ENCODE peak calls at places on chromosomes 12 and 14, in six cellular contexts. One of them, this sample, is unnamed. For H3K4me1, the result is how much of the 10 kb centered on the place peaks cover.

GRCh38 chr14:69038449-69039286 is 59.6 kb upstream of the ACTN1 start:
- DNase-seq in neuronal stem cell: no peak
- DNase-seq in H9: no peak
- DNase-seq in IMR-90: peak
- DNase-seq in trophoblast cell: no peak
- DNase-seq in H1: no peak
- DNase-seq in this sample: peak

GRCh38 chr14:77825895-77826519 is 26.1 kb downstream of the ADCK1 start:
- DNase-seq in neuronal stem cell: no peak
- DNase-seq in H9: no peak
- DNase-seq in IMR-90: no peak
- DNase-seq in trophoblast cell: no peak
- DNase-seq in H1: no peak
- DNase-seq in this sample: no peak

GRCh38 chr12:26121841-26122680 is 2.8 kb downstream of the BHLHE41 start:
- DNase-seq in neuronal stem cell: no peak
- DNase-seq in H9: peak
- DNase-seq in IMR-90: peak
- DNase-seq in trophoblast cell: peak
- DNase-seq in H1: peak
- DNase-seq in this sample: peak

GRCh38 chr14:65095633-65096205 is 6.6 kb downstream of the MAX start:
- DNase-seq in neuronal stem cell: no peak
- DNase-seq in H9: no peak
- DNase-seq in IMR-90: peak
- DNase-seq in trophoblast cell: no peak
- DNase-seq in H1: no peak
- DNase-seq in this sample: peak

GRCh38 chr12:30614031-30614430 is 81.6 kb downstream of the IPO8 start:
- DNase-seq in neuronal stem cell: no peak
- DNase-seq in H9: no peak
- DNase-seq in IMR-90: no peak
- DNase-seq in trophoblast cell: no peak
- DNase-seq in H1: no peak
- DNase-seq in this sample: no peak

GRCh38 chr14:104978774-104979691 is 859 bp upstream of the AHNAK2 start:
- DNase-seq in neuronal stem cell: no peak
- DNase-seq in H9: peak
- DNase-seq in IMR-90: no peak
- DNase-seq in trophoblast cell: no peak
- DNase-seq in H1: no peak
- DNase-seq in this sample: no peak

GRCh38 chr14:55586411-55586810 is 6.4 kb downstream of the KTN1 start:
- DNase-seq in neuronal stem cell: no peak
- DNase-seq in H9: no peak
- DNase-seq in IMR-90: peak
- DNase-seq in trophoblast cell: no peak
- DNase-seq in H1: no peak
- DNase-seq in this sample: no peak

GRCh38 chr14:31819281-31819680 is 257.8 kb upstream of the ARHGAP5 start:
- DNase-seq in neuronal stem cell: no peak
- DNase-seq in H9: no peak
- DNase-seq in IMR-90: no peak
- DNase-seq in trophoblast cell: peak
- DNase-seq in H1: no peak
- DNase-seq in this sample: no peak

GRCh38 chr12:28866296-28866695 is 282.8 kb upstream of the FAR2 start:
- DNase-seq in neuronal stem cell: no peak
- DNase-seq in H9: no peak
- DNase-seq in IMR-90: no peak
- DNase-seq in trophoblast cell: no peak
- DNase-seq in H1: no peak
- DNase-seq in this sample: no peak

GRCh38 chr14:69316449-69317391 is 56.8 kb downstream of the GALNT16 start:
- DNase-seq in neuronal stem cell: no peak
- DNase-seq in H9: peak
- DNase-seq in IMR-90: peak
- DNase-seq in trophoblast cell: peak
- DNase-seq in H1: peak
- DNase-seq in this sample: peak

GRCh38 chr12:42145552-42146215 is 1.0 kb upstream of the GXYLT1 start:
- DNase-seq in neuronal stem cell: peak
- DNase-seq in H9: peak
- DNase-seq in IMR-90: peak
- DNase-seq in trophoblast cell: no peak
- DNase-seq in H1: no peak
- DNase-seq in this sample: peak

GRCh38 chr12:24977711-24978110 is 28.8 kb upstream of the BCAT1 start:
- DNase-seq in neuronal stem cell: no peak
- DNase-seq in H9: no peak
- DNase-seq in IMR-90: no peak
- DNase-seq in trophoblast cell: no peak
- DNase-seq in H1: no peak
- DNase-seq in this sample: no peak

GRCh38 chr12:104895405-104895804 is 62.7 kb downstream of the SLC41A2 start:
- DNase-seq in neuronal stem cell: no peak
- DNase-seq in H9: no peak
- DNase-seq in IMR-90: no peak
- DNase-seq in trophoblast cell: peak
- DNase-seq in H1: no peak
- DNase-seq in this sample: no peak

GRCh38 chr12:52698634-52699340 is 4.5 kb downstream of the KRT77 start:
- DNase-seq in neuronal stem cell: no peak
- DNase-seq in H9: no peak
- DNase-seq in IMR-90: no peak
- DNase-seq in trophoblast cell: no peak
- DNase-seq in H1: no peak
- DNase-seq in this sample: no peak

GRCh38 chr14:44898547-44898946 is 63.2 kb downstream of the KLHL28 start:
- DNase-seq in neuronal stem cell: no peak
- DNase-seq in H9: no peak
- DNase-seq in IMR-90: peak
- DNase-seq in trophoblast cell: no peak
- DNase-seq in H1: no peak
- DNase-seq in this sample: peak

GRCh38 chr12:20188930-20189653 is 179.2 kb upstream of the PDE3A start:
- DNase-seq in neuronal stem cell: no peak
- DNase-seq in H9: no peak
- DNase-seq in IMR-90: no peak
- DNase-seq in trophoblast cell: no peak
- DNase-seq in H1: no peak
- DNase-seq in this sample: peak

GRCh38 chr12:113135178-113136127 is at the start of gene RASAL1:
- DNase-seq in neuronal stem cell: no peak
- DNase-seq in H9: peak
- DNase-seq in IMR-90: no peak
- DNase-seq in trophoblast cell: no peak
- DNase-seq in H1: peak
- DNase-seq in this sample: no peak

GRCh38 chr14:54893151-54893760 is 9.4 kb downstream of the GCH1 start:
- DNase-seq in neuronal stem cell: no peak
- DNase-seq in H9: no peak
- DNase-seq in IMR-90: peak
- DNase-seq in trophoblast cell: peak
- DNase-seq in H1: no peak
- DNase-seq in this sample: peak

GRCh38 chr12:124420972-124421674 is 126.2 kb downstream of the RFLNA start:
- DNase-seq in neuronal stem cell: no peak
- DNase-seq in H9: no peak
- DNase-seq in IMR-90: no peak
- DNase-seq in trophoblast cell: peak
- DNase-seq in H1: no peak
- DNase-seq in this sample: peak

GRCh38 chr14:100714205-100714781 is 12.4 kb upstream of the DLK1 start:
- DNase-seq in neuronal stem cell: no peak
- DNase-seq in H9: no peak
- DNase-seq in IMR-90: no peak
- DNase-seq in trophoblast cell: no peak
- DNase-seq in H1: no peak
- DNase-seq in this sample: no peak

GRCh38 chr14:50410921-50411320 is 14.2 kb upstream of the CDKL1 start:
- DNase-seq in neuronal stem cell: no peak
- DNase-seq in H9: no peak
- DNase-seq in IMR-90: peak
- DNase-seq in trophoblast cell: no peak
- DNase-seq in H1: no peak
- DNase-seq in this sample: peak

GRCh38 chr12:41334390-41334789 is 146.3 kb downstream of the PDZRN4 start:
- DNase-seq in neuronal stem cell: no peak
- DNase-seq in H9: no peak
- DNase-seq in IMR-90: no peak
- DNase-seq in trophoblast cell: no peak
- DNase-seq in H1: no peak
- DNase-seq in this sample: no peak

GRCh38 chr12:55957106-55957859 is 8.6 kb downstream of the PMEL start:
- DNase-seq in neuronal stem cell: no peak
- DNase-seq in H9: no peak
- DNase-seq in IMR-90: no peak
- DNase-seq in trophoblast cell: no peak
- DNase-seq in H1: no peak
- DNase-seq in this sample: no peak

GRCh38 chr14:75204106-75204505 is 27.7 kb upstream of the TMED10 start:
- DNase-seq in neuronal stem cell: no peak
- DNase-seq in H9: no peak
- DNase-seq in IMR-90: no peak
- DNase-seq in trophoblast cell: peak
- DNase-seq in H1: no peak
- DNase-seq in this sample: peak

DNA sequence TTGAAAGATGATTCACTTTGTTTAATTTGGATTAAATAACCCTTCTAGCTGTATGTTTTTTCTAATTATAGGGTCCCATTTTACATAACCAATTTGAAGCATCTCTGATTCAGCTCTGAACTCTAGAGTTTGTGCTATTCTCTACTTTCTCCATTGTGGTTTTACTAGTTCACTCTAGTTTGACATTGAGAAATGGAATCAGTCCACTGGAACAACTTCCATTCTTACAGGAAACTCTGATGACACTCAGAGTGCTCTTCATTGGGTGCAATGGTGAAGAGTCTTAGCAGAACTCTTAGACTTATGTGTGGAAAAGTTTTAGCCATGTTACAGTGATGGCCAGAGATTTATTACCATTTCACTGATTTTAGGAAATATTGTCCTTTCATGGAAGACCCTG is 140.7 kb downstream of the DYRK2 start:
- DNase-seq in neuronal stem cell: no peak
- DNase-seq in H9: no peak
- DNase-seq in IMR-90: no peak
- DNase-seq in trophoblast cell: no peak
- DNase-seq in H1: no peak
- DNase-seq in this sample: no peak
- H3K4me1 ChIP-seq in neuronal stem cell: under half
- H3K4me1 ChIP-seq in H9: under half
- H3K4me1 ChIP-seq in IMR-90: under half
- H3K4me1 ChIP-seq in trophoblast cell: under half
- H3K4me1 ChIP-seq in H1: under half
- H3K4me1 ChIP-seq in this sample: under half

DNA sequence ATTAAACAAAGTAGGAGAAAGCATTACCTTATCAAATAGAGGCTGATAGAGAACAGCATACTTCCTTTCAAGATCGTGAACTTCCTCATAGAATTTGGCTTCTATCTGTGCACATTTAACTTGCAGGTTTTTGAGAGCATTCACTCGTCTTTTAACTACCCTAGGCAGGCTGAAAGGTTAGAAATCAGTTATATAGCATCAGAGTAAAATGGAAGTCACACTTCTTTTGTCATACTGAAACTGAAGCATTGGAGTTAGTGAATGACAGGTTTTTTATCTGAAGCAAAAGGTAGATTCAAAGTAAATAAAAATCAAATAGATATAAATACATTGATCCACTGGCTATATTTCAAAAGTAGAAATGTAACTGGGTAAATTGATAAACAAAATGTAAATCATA is 24.4 kb downstream of the NAP1L1 start:
- DNase-seq in neuronal stem cell: no peak
- DNase-seq in H9: no peak
- DNase-seq in IMR-90: no peak
- DNase-seq in trophoblast cell: no peak
- DNase-seq in H1: no peak
- DNase-seq in this sample: no peak
- H4K91ac ChIP-seq in neuronal stem cell: no peak
- H4K91ac ChIP-seq in H9: no peak
- H4K91ac ChIP-seq in IMR-90: no peak
- H4K91ac ChIP-seq in trophoblast cell: no peak
- H4K91ac ChIP-seq in H1: no peak
- H4K91ac ChIP-seq in this sample: no peak

DNA sequence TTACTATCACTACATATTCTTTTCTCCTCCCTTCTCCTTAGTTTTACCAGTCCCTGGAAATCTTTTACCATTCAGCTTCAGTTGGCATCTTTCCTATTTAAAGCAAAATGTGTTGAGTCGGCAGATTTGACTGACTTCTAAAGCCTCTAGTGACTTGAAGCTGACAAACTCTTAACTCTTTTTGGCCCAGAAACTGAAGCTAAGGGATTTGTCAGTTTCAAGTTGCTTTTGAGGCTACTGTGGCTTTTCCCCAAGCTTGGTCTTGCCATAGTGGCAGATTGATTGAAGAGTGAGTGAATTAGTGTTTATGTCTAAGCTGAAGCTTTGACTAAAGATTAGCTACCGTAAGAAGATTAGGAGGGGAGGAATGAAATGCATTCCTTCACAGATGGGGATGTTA is 104.0 kb downstream of the ETNK1 start:
- DNase-seq in neuronal stem cell: no peak
- DNase-seq in H9: no peak
- DNase-seq in IMR-90: no peak
- DNase-seq in trophoblast cell: no peak
- DNase-seq in H1: no peak
- DNase-seq in this sample: no peak
- H3K4me2 ChIP-seq in neuronal stem cell: no peak
- H3K4me2 ChIP-seq in H9: no peak
- H3K4me2 ChIP-seq in IMR-90: no peak
- H3K4me2 ChIP-seq in trophoblast cell: no peak
- H3K4me2 ChIP-seq in H1: no peak
- H3K4me2 ChIP-seq in this sample: no peak

GRCh38 chr12:15698377-15698867 is 90.8 kb downstream of the EPS8 start:
- DNase-seq in neuronal stem cell: no peak
- DNase-seq in H9: no peak
- DNase-seq in IMR-90: no peak
- DNase-seq in trophoblast cell: no peak
- DNase-seq in H1: no peak
- DNase-seq in this sample: peak
- H3K4me1 ChIP-seq in neuronal stem cell: under half
- H3K4me1 ChIP-seq in H9: under half
- H3K4me1 ChIP-seq in IMR-90: under half
- H3K4me1 ChIP-seq in trophoblast cell: under half
- H3K4me1 ChIP-seq in H1: under half
- H3K4me1 ChIP-seq in this sample: under half

This sample was measured in mesenchymal stem cell.